ENCODE peak calls at places on chromosome 13, in seven cellular contexts. One of them, this sample, is unnamed.
A peak's percentile ranks its signal among the peaks of the same experiment; 100 is the strongest.

GRCh38 chr13:107322228-107322627 is 754.3 kb upstream of the ARGLU1 start:
- DNase-seq in K562: no peak
- DNase-seq in GM12878: no peak
- DNase-seq in HepG2: no peak
- DNase-seq in HCT116: no peak
- DNase-seq in H1: no peak
- DNase-seq in SK-N-SH: no peak
- DNase-seq in this sample: no peak

GRCh38 chr13:113053801-113054604 is 51.6 kb upstream of the F7 start:
- DNase-seq in K562: no peak
- DNase-seq in GM12878: no peak
- DNase-seq in HepG2: no peak
- DNase-seq in HCT116: no peak
- DNase-seq in H1: no peak
- DNase-seq in SK-N-SH: no peak
- DNase-seq in this sample: no peak

GRCh38 chr13:113421673-113422270 is 31.5 kb downstream of the ADPRHL1 start:
- DNase-seq in K562: no peak
- DNase-seq in GM12878: no peak
- DNase-seq in HepG2: no peak
- DNase-seq in HCT116: no peak
- DNase-seq in H1: no peak
- DNase-seq in SK-N-SH: peak; percentile 73
- DNase-seq in this sample: no peak

GRCh38 chr13:112057736-112058518 is 9.0 kb upstream of the SOX1 start:
- DNase-seq in K562: peak; percentile 42
- DNase-seq in GM12878: no peak
- DNase-seq in HepG2: no peak
- DNase-seq in HCT116: no peak
- DNase-seq in H1: no peak
- DNase-seq in SK-N-SH: no peak
- DNase-seq in this sample: no peak

GRCh38 chr13:99658266-99658991 is 157.2 kb downstream of the TM9SF2 start:
- DNase-seq in K562: no peak
- DNase-seq in GM12878: no peak
- DNase-seq in HepG2: no peak
- DNase-seq in HCT116: no peak
- DNase-seq in H1: no peak
- DNase-seq in SK-N-SH: peak; percentile 59
- DNase-seq in this sample: peak; percentile 38

GRCh38 chr13:40787062-40787461 is 2.3 kb upstream of the SLC25A15 start:
- DNase-seq in K562: no peak
- DNase-seq in GM12878: no peak
- DNase-seq in HepG2: no peak
- DNase-seq in HCT116: no peak
- DNase-seq in H1: no peak
- DNase-seq in SK-N-SH: no peak
- DNase-seq in this sample: no peak

GRCh38 chr13:44868397-44868796 is 120.9 kb downstream of the NUFIP1 start:
- DNase-seq in K562: no peak
- DNase-seq in GM12878: peak; percentile 61
- DNase-seq in HepG2: no peak
- DNase-seq in HCT116: no peak
- DNase-seq in H1: no peak
- DNase-seq in SK-N-SH: no peak
- DNase-seq in this sample: no peak

GRCh38 chr13:46031581-46032263 is 20.8 kb downstream of the ZC3H13 start:
- DNase-seq in K562: no peak
- DNase-seq in GM12878: no peak
- DNase-seq in HepG2: peak; percentile 5
- DNase-seq in HCT116: no peak
- DNase-seq in H1: no peak
- DNase-seq in SK-N-SH: no peak
- DNase-seq in this sample: no peak

GRCh38 chr13:34176636-34177035 is 358.7 kb downstream of the RFC3 start:
- DNase-seq in K562: no peak
- DNase-seq in GM12878: no peak
- DNase-seq in HepG2: no peak
- DNase-seq in HCT116: no peak
- DNase-seq in H1: no peak
- DNase-seq in SK-N-SH: no peak
- DNase-seq in this sample: no peak

GRCh38 chr13:93045836-93046235 is 180.8 kb upstream of the GPC6 start:
- DNase-seq in K562: no peak
- DNase-seq in GM12878: no peak
- DNase-seq in HepG2: no peak
- DNase-seq in HCT116: no peak
- DNase-seq in H1: no peak
- DNase-seq in SK-N-SH: no peak
- DNase-seq in this sample: no peak

GRCh38 chr13:73938375-73939070 is 195.7 kb downstream of the KLF12 start:
- DNase-seq in K562: no peak
- DNase-seq in GM12878: no peak
- DNase-seq in HepG2: no peak
- DNase-seq in HCT116: peak; percentile 18
- DNase-seq in H1: no peak
- DNase-seq in SK-N-SH: no peak
- DNase-seq in this sample: no peak

GRCh38 chr13:110227864-110228643 is 78.9 kb downstream of the COL4A1 start:
- DNase-seq in K562: no peak
- DNase-seq in GM12878: no peak
- DNase-seq in HepG2: no peak
- DNase-seq in HCT116: no peak
- DNase-seq in H1: no peak
- DNase-seq in SK-N-SH: no peak
- DNase-seq in this sample: no peak

GRCh38 chr13:20847298-20847697 is 55.2 kb downstream of the XPO4 start:
- DNase-seq in K562: no peak
- DNase-seq in GM12878: no peak
- DNase-seq in HepG2: no peak
- DNase-seq in HCT116: no peak
- DNase-seq in H1: no peak
- DNase-seq in SK-N-SH: no peak
- DNase-seq in this sample: no peak

GRCh38 chr13:91036886-91037285 is 310.6 kb upstream of the MIR17HG start:
- DNase-seq in K562: no peak
- DNase-seq in GM12878: no peak
- DNase-seq in HepG2: no peak
- DNase-seq in HCT116: no peak
- DNase-seq in H1: no peak
- DNase-seq in SK-N-SH: no peak
- DNase-seq in this sample: no peak

GRCh38 chr13:48790199-48790598 is 136.5 kb downstream of the CYSLTR2 start:
- DNase-seq in K562: no peak
- DNase-seq in GM12878: no peak
- DNase-seq in HepG2: no peak
- DNase-seq in HCT116: no peak
- DNase-seq in H1: no peak
- DNase-seq in SK-N-SH: no peak
- DNase-seq in this sample: no peak

GRCh38 chr13:67147257-67148218 is 82.6 kb downstream of the PCDH9 start:
- DNase-seq in K562: no peak
- DNase-seq in GM12878: no peak
- DNase-seq in HepG2: no peak
- DNase-seq in HCT116: no peak
- DNase-seq in H1: no peak
- DNase-seq in SK-N-SH: no peak
- DNase-seq in this sample: no peak

GRCh38 chr13:41905600-41906254 is 55.2 kb downstream of the VWA8 start:
- DNase-seq in K562: no peak
- DNase-seq in GM12878: no peak
- DNase-seq in HepG2: peak; percentile 28
- DNase-seq in HCT116: peak; percentile 34
- DNase-seq in H1: no peak
- DNase-seq in SK-N-SH: peak; percentile 33
- DNase-seq in this sample: peak; percentile 53

GRCh38 chr13:109918179-109918651 is 131.8 kb upstream of the IRS2 start:
- DNase-seq in K562: no peak
- DNase-seq in GM12878: no peak
- DNase-seq in HepG2: no peak
- DNase-seq in HCT116: no peak
- DNase-seq in H1: no peak
- DNase-seq in SK-N-SH: no peak
- DNase-seq in this sample: no peak

GRCh38 chr13:80921971-80922370 is 581.0 kb upstream of the SPRY2 start:
- DNase-seq in K562: no peak
- DNase-seq in GM12878: no peak
- DNase-seq in HepG2: no peak
- DNase-seq in HCT116: no peak
- DNase-seq in H1: no peak
- DNase-seq in SK-N-SH: no peak
- DNase-seq in this sample: no peak

GRCh38 chr13:108572782-108573211 is 56.6 kb upstream of the MYO16 start:
- DNase-seq in K562: peak; percentile 15
- DNase-seq in GM12878: no peak
- DNase-seq in HepG2: no peak
- DNase-seq in HCT116: no peak
- DNase-seq in H1: no peak
- DNase-seq in SK-N-SH: no peak
- DNase-seq in this sample: no peak
- TF ChIP-seq JUND in K562: peak; percentile 21
- TF ChIP-seq JUND in GM12878: no peak
- TF ChIP-seq JUND in HepG2: no peak
- TF ChIP-seq JUND in HCT116: no peak
- TF ChIP-seq JUND in H1: no peak
- TF ChIP-seq JUND in SK-N-SH: no peak
- TF ChIP-seq JUND in this sample: no peak

DNA sequence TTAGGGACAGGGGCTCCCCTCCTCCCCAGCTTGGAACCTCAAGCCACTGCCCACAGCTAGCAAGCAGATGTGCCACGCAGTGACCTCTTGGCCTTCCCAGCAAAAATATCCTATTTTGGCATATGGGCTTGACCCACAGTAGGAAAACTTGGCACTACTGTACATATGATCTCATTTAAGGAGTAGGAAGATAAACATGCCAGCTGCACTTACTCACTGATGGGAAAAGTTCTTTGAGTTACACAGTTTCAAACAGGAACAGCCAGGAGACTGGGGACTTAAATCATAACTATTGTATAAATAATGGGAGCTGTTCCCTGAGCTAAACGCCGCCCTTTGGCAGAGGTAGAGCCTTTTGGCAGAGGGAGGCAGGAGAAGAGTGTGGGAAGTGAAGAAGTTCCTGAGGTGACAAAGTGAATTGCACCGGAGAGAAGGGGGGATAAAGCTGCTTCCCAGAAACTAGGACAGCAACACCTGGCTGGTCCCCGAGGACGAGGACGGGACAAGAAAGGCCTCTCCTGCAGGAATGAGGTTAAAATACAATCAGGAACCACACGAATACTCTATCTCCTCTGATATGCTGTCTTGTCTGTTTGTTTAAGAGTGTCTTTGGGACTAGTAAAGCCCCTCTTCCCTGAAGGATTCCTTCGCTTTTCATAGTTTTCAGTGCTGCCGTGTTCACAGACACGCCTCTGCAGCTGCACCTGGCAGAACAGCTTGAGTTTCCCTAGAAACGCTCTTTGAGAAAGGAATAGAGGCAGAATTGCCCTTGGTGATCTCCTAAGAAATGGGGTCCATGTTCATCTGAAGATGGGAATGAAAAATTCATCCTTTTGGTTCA is 5.9 kb downstream of the SACS start:
- DNase-seq in K562: no peak
- DNase-seq in GM12878: no peak
- DNase-seq in HepG2: peak; percentile 5
- DNase-seq in HCT116: no peak
- DNase-seq in H1: no peak
- DNase-seq in SK-N-SH: no peak
- DNase-seq in this sample: peak; percentile 15
- TF ChIP-seq JUND in K562: no peak
- TF ChIP-seq JUND in GM12878: no peak
- TF ChIP-seq JUND in HepG2: no peak
- TF ChIP-seq JUND in HCT116: no peak
- TF ChIP-seq JUND in H1: no peak
- TF ChIP-seq JUND in SK-N-SH: peak; percentile 97
- TF ChIP-seq JUND in this sample: no peak

GRCh38 chr13:51827254-51827653 is 17.7 kb downstream of the TMEM272 start:
- DNase-seq in K562: no peak
- DNase-seq in GM12878: no peak
- DNase-seq in HepG2: no peak
- DNase-seq in HCT116: no peak
- DNase-seq in H1: no peak
- DNase-seq in SK-N-SH: no peak
- DNase-seq in this sample: no peak

GRCh38 chr13:51831519-51831918 is 13.5 kb downstream of the TMEM272 start:
- DNase-seq in K562: no peak
- DNase-seq in GM12878: no peak
- DNase-seq in HepG2: no peak
- DNase-seq in HCT116: no peak
- DNase-seq in H1: no peak
- DNase-seq in SK-N-SH: no peak
- DNase-seq in this sample: no peak

GRCh38 chr13:51826606-51827005 is 18.4 kb downstream of the TMEM272 start:
- DNase-seq in K562: no peak
- DNase-seq in GM12878: no peak
- DNase-seq in HepG2: no peak
- DNase-seq in HCT116: no peak
- DNase-seq in H1: no peak
- DNase-seq in SK-N-SH: no peak
- DNase-seq in this sample: no peak

GRCh38 chr13:51832471-51833152 is 12.4 kb downstream of the TMEM272 start:
- DNase-seq in K562: no peak
- DNase-seq in GM12878: no peak
- DNase-seq in HepG2: no peak
- DNase-seq in HCT116: no peak
- DNase-seq in H1: no peak
- DNase-seq in SK-N-SH: peak; percentile 39
- DNase-seq in this sample: peak; percentile 35

DNA sequence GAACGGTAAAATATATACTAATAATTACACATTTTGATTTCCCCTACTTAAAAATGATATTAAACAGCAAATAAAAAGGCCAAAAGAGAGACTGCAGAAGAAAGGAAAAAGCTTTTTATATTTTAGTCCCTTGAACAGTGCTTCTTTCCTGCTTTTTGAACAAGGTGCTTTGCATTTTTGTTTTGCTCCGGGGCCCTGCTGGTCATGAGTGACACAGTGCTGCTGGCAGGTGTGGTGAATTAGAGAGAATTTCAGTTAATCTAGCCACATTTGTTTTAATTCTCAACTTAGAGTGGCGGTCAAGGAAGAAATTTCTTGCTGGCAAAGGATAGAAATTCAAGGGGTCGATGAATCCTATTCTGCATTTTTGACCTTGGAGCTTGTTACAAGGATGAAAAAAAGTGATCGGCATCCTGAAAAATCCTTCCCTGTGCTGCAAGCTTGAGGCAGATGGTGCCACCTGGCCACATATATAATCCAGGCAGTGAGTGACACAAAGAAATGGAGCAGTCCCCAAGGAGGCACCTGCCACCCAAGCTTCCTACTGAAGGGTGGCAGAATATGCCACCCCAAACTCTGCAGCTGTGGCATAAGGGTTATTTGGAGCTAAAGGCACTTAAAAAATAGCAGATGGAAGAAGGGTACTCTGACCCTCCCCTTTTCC is 15.6 kb downstream of the TMEM272 start:
- DNase-seq in K562: no peak
- DNase-seq in GM12878: no peak
- DNase-seq in HepG2: no peak
- DNase-seq in HCT116: no peak
- DNase-seq in H1: no peak
- DNase-seq in SK-N-SH: no peak
- DNase-seq in this sample: no peak
- TF ChIP-seq JUND in K562: no peak
- TF ChIP-seq JUND in GM12878: no peak
- TF ChIP-seq JUND in HepG2: no peak
- TF ChIP-seq JUND in HCT116: no peak
- TF ChIP-seq JUND in H1: no peak
- TF ChIP-seq JUND in SK-N-SH: no peak
- TF ChIP-seq JUND in this sample: no peak

GRCh38 chr13:36814465-36814864 is 4.6 kb upstream of the RFXAP start:
- DNase-seq in K562: no peak
- DNase-seq in GM12878: no peak
- DNase-seq in HepG2: no peak
- DNase-seq in HCT116: no peak
- DNase-seq in H1: no peak
- DNase-seq in SK-N-SH: no peak
- DNase-seq in this sample: no peak
- TF ChIP-seq JUND in K562: no peak
- TF ChIP-seq JUND in GM12878: no peak
- TF ChIP-seq JUND in HepG2: no peak
- TF ChIP-seq JUND in HCT116: no peak
- TF ChIP-seq JUND in H1: no peak
- TF ChIP-seq JUND in SK-N-SH: no peak
- TF ChIP-seq JUND in this sample: no peak

This sample was measured in T47D.